ENCODE peak calls at places on chromosomes 13 and 19, in five cellular contexts. D, L, F, H and I are unnamed samples.

GRCh38 chr13:26307701-26308100 is 53.8 kb downstream of the CDK8 start:
- DNase-seq in D (no peak), L (no peak), F (no peak), H (no peak), I (no peak)

GRCh38 chr19:58277748-58278147 is 1.0 kb upstream of the ZNF8 start:
- DNase-seq in D (peak), L (no peak), F (no peak), H (no peak), I (no peak)

GRCh38 chr19:35013820-35014754 is 14.0 kb downstream of the GRAMD1A start:
- DNase-seq in D (no peak), L (no peak), F (no peak), H (peak), I (no peak)

GRCh38 chr13:96141032-96141431 is 51.1 kb downstream of the HS6ST3 start:
- DNase-seq in D (peak), L (no peak), F (no peak), H (no peak), I (no peak)

GRCh38 chr13:27137759-27138158 is 33.9 kb downstream of the USP12 start:
- DNase-seq in D (no peak), L (no peak), F (no peak), H (no peak), I (no peak)

GRCh38 chr19:3407556-3408516 is 41.5 kb downstream of the NFIC start:
- DNase-seq in D (peak), L (no peak), F (no peak), H (no peak), I (peak)

GRCh38 chr13:44004881-44005280 is 125.2 kb downstream of the LACC1 start:
- DNase-seq in D (peak), L (no peak), F (no peak), H (no peak), I (peak)

GRCh38 chr19:40465025-40465780 is at the start of gene BLVRB:
- DNase-seq in D (peak), L (no peak), F (no peak), H (no peak), I (peak)

GRCh38 chr13:29621841-29622240 is 26.4 kb upstream of the SLC7A1 start:
- DNase-seq in D (no peak), L (no peak), F (no peak), H (no peak), I (no peak)

GRCh38 chr19:49761625-49762311 is 1.3 kb downstream of the TSKS start:
- DNase-seq in D (peak), L (no peak), F (no peak), H (no peak), I (peak)